ENCODE peak calls at places on chromosomes 16 and 17, in six cellular contexts. One of them, this sample, is unnamed.

GRCh38 chr17:78939615-78940014 is 14.4 kb upstream of the TIMP2 start:
- DNase-seq in iris pigment epithelial cell: peak; percentile 72
- DNase-seq in HFFc6: no peak
- DNase-seq in activated naive CD4-positive, alpha-beta T cell: no peak
- DNase-seq in transverse colon: no peak
- DNase-seq in stimulated activated CD4-positive, alpha-beta T cell treated with anti-CD3 and anti-CD28 coated beads, Interleukin-15, amount 100 ng/mL, for 1 hour: no peak
- DNase-seq in this sample: no peak

GRCh38 chr16:89270666-89271345 is 53.3 kb downstream of the ZNF778 start:
- DNase-seq in iris pigment epithelial cell: no peak
- DNase-seq in HFFc6: no peak
- DNase-seq in activated naive CD4-positive, alpha-beta T cell: no peak
- DNase-seq in transverse colon: no peak
- DNase-seq in stimulated activated CD4-positive, alpha-beta T cell treated with anti-CD3 and anti-CD28 coated beads, Interleukin-15, amount 100 ng/mL, for 1 hour: no peak
- DNase-seq in this sample: no peak

GRCh38 chr17:82196273-82196672 is 16.4 kb downstream of the CCDC57 start:
- DNase-seq in iris pigment epithelial cell: no peak
- DNase-seq in HFFc6: no peak
- DNase-seq in activated naive CD4-positive, alpha-beta T cell: no peak
- DNase-seq in transverse colon: no peak
- DNase-seq in stimulated activated CD4-positive, alpha-beta T cell treated with anti-CD3 and anti-CD28 coated beads, Interleukin-15, amount 100 ng/mL, for 1 hour: no peak
- DNase-seq in this sample: no peak

GRCh38 chr16:46736695-46737094 is 11.4 kb downstream of the MYLK3 start:
- DNase-seq in iris pigment epithelial cell: peak; percentile 30
- DNase-seq in HFFc6: no peak
- DNase-seq in activated naive CD4-positive, alpha-beta T cell: no peak
- DNase-seq in transverse colon: no peak
- DNase-seq in stimulated activated CD4-positive, alpha-beta T cell treated with anti-CD3 and anti-CD28 coated beads, Interleukin-15, amount 100 ng/mL, for 1 hour: no peak
- DNase-seq in this sample: no peak

GRCh38 chr17:47905221-47905733 is 9.2 kb downstream of the SP2 start:
- DNase-seq in iris pigment epithelial cell: peak; percentile 81
- DNase-seq in HFFc6: peak; percentile 59
- DNase-seq in activated naive CD4-positive, alpha-beta T cell: no peak
- DNase-seq in transverse colon: peak; percentile 45
- DNase-seq in stimulated activated CD4-positive, alpha-beta T cell treated with anti-CD3 and anti-CD28 coated beads, Interleukin-15, amount 100 ng/mL, for 1 hour: no peak
- DNase-seq in this sample: no peak

GRCh38 chr17:7238418-7239090 is 703 bp downstream of the PHF23 start:
- DNase-seq in iris pigment epithelial cell: peak; percentile 55
- DNase-seq in HFFc6: no peak
- DNase-seq in activated naive CD4-positive, alpha-beta T cell: no peak
- DNase-seq in transverse colon: no peak
- DNase-seq in stimulated activated CD4-positive, alpha-beta T cell treated with anti-CD3 and anti-CD28 coated beads, Interleukin-15, amount 100 ng/mL, for 1 hour: no peak
- DNase-seq in this sample: no peak

GRCh38 chr17:73431401-73432205 is 119.8 kb upstream of the CDC42EP4 start:
- DNase-seq in iris pigment epithelial cell: no peak
- DNase-seq in HFFc6: no peak
- DNase-seq in activated naive CD4-positive, alpha-beta T cell: no peak
- DNase-seq in transverse colon: no peak
- DNase-seq in stimulated activated CD4-positive, alpha-beta T cell treated with anti-CD3 and anti-CD28 coated beads, Interleukin-15, amount 100 ng/mL, for 1 hour: no peak
- DNase-seq in this sample: no peak

GRCh38 chr16:11986521-11987057 is 10.1 kb downstream of the SNX29 start:
- DNase-seq in iris pigment epithelial cell: peak; percentile 75
- DNase-seq in HFFc6: no peak
- DNase-seq in activated naive CD4-positive, alpha-beta T cell: no peak
- DNase-seq in transverse colon: no peak
- DNase-seq in stimulated activated CD4-positive, alpha-beta T cell treated with anti-CD3 and anti-CD28 coated beads, Interleukin-15, amount 100 ng/mL, for 1 hour: no peak
- DNase-seq in this sample: no peak

GRCh38 chr16:68898026-68898425 is 54.7 kb downstream of the TANGO6 start:
- DNase-seq in iris pigment epithelial cell: no peak
- DNase-seq in HFFc6: no peak
- DNase-seq in activated naive CD4-positive, alpha-beta T cell: no peak
- DNase-seq in transverse colon: no peak
- DNase-seq in stimulated activated CD4-positive, alpha-beta T cell treated with anti-CD3 and anti-CD28 coated beads, Interleukin-15, amount 100 ng/mL, for 1 hour: no peak
- DNase-seq in this sample: no peak

GRCh38 chr17:63442549-63443035 is 3.5 kb downstream of the CYB561 start:
- DNase-seq in iris pigment epithelial cell: no peak
- DNase-seq in HFFc6: no peak
- DNase-seq in activated naive CD4-positive, alpha-beta T cell: no peak
- DNase-seq in transverse colon: no peak
- DNase-seq in stimulated activated CD4-positive, alpha-beta T cell treated with anti-CD3 and anti-CD28 coated beads, Interleukin-15, amount 100 ng/mL, for 1 hour: no peak
- DNase-seq in this sample: no peak

GRCh38 chr17:57315061-57315851 is 58.9 kb downstream of the MSI2 start:
- DNase-seq in iris pigment epithelial cell: no peak
- DNase-seq in HFFc6: no peak
- DNase-seq in activated naive CD4-positive, alpha-beta T cell: no peak
- DNase-seq in transverse colon: no peak
- DNase-seq in stimulated activated CD4-positive, alpha-beta T cell treated with anti-CD3 and anti-CD28 coated beads, Interleukin-15, amount 100 ng/mL, for 1 hour: no peak
- DNase-seq in this sample: no peak

GRCh38 chr17:5486206-5487124 is at the start of gene MIS12:
- DNase-seq in iris pigment epithelial cell: peak; percentile 99
- DNase-seq in HFFc6: peak; percentile 99
- DNase-seq in activated naive CD4-positive, alpha-beta T cell: peak; percentile 90
- DNase-seq in transverse colon: peak; percentile 98
- DNase-seq in stimulated activated CD4-positive, alpha-beta T cell treated with anti-CD3 and anti-CD28 coated beads, Interleukin-15, amount 100 ng/mL, for 1 hour: peak; percentile 89
- DNase-seq in this sample: peak; percentile 96

GRCh38 chr16:57184890-57185445 is 871 bp downstream of the PSME3IP1 start:
- DNase-seq in iris pigment epithelial cell: no peak
- DNase-seq in HFFc6: no peak
- DNase-seq in activated naive CD4-positive, alpha-beta T cell: no peak
- DNase-seq in transverse colon: no peak
- DNase-seq in stimulated activated CD4-positive, alpha-beta T cell treated with anti-CD3 and anti-CD28 coated beads, Interleukin-15, amount 100 ng/mL, for 1 hour: no peak
- DNase-seq in this sample: no peak

GRCh38 chr17:17742133-17742621 is 60.9 kb downstream of the RAI1 start:
- DNase-seq in iris pigment epithelial cell: peak; percentile 45
- DNase-seq in HFFc6: peak; percentile 38
- DNase-seq in activated naive CD4-positive, alpha-beta T cell: no peak
- DNase-seq in transverse colon: no peak
- DNase-seq in stimulated activated CD4-positive, alpha-beta T cell treated with anti-CD3 and anti-CD28 coated beads, Interleukin-15, amount 100 ng/mL, for 1 hour: no peak
- DNase-seq in this sample: no peak

GRCh38 chr16:88560722-88561484 is 9.3 kb upstream of the ZC3H18 start:
- DNase-seq in iris pigment epithelial cell: peak; percentile 29
- DNase-seq in HFFc6: no peak
- DNase-seq in activated naive CD4-positive, alpha-beta T cell: no peak
- DNase-seq in transverse colon: no peak
- DNase-seq in stimulated activated CD4-positive, alpha-beta T cell treated with anti-CD3 and anti-CD28 coated beads, Interleukin-15, amount 100 ng/mL, for 1 hour: no peak
- DNase-seq in this sample: no peak

GRCh38 chr17:80716986-80717385 is 172.3 kb downstream of the RPTOR start:
- DNase-seq in iris pigment epithelial cell: no peak
- DNase-seq in HFFc6: no peak
- DNase-seq in activated naive CD4-positive, alpha-beta T cell: no peak
- DNase-seq in transverse colon: no peak
- DNase-seq in stimulated activated CD4-positive, alpha-beta T cell treated with anti-CD3 and anti-CD28 coated beads, Interleukin-15, amount 100 ng/mL, for 1 hour: no peak
- DNase-seq in this sample: no peak

GRCh38 chr16:88841521-88842307 is 15.0 kb downstream of the GALNS start:
- DNase-seq in iris pigment epithelial cell: no peak
- DNase-seq in HFFc6: no peak
- DNase-seq in activated naive CD4-positive, alpha-beta T cell: no peak
- DNase-seq in transverse colon: no peak
- DNase-seq in stimulated activated CD4-positive, alpha-beta T cell treated with anti-CD3 and anti-CD28 coated beads, Interleukin-15, amount 100 ng/mL, for 1 hour: no peak
- DNase-seq in this sample: no peak

GRCh38 chr17:50507871-50508572 is at the start of gene MYCBPAP:
- DNase-seq in iris pigment epithelial cell: peak; percentile 83
- DNase-seq in HFFc6: peak; percentile 52
- DNase-seq in activated naive CD4-positive, alpha-beta T cell: peak; percentile 49
- DNase-seq in transverse colon: peak; percentile 89
- DNase-seq in stimulated activated CD4-positive, alpha-beta T cell treated with anti-CD3 and anti-CD28 coated beads, Interleukin-15, amount 100 ng/mL, for 1 hour: peak; percentile 64
- DNase-seq in this sample: peak; percentile 72

GRCh38 chr16:68276223-68276622 is 11.9 kb downstream of the SLC7A6 start:
- DNase-seq in iris pigment epithelial cell: no peak
- DNase-seq in HFFc6: no peak
- DNase-seq in activated naive CD4-positive, alpha-beta T cell: no peak
- DNase-seq in transverse colon: no peak
- DNase-seq in stimulated activated CD4-positive, alpha-beta T cell treated with anti-CD3 and anti-CD28 coated beads, Interleukin-15, amount 100 ng/mL, for 1 hour: no peak
- DNase-seq in this sample: no peak

GRCh38 chr16:81214745-81215166 is 23.7 kb upstream of the BCO1 start:
- DNase-seq in iris pigment epithelial cell: peak; percentile 27
- DNase-seq in HFFc6: no peak
- DNase-seq in activated naive CD4-positive, alpha-beta T cell: no peak
- DNase-seq in transverse colon: peak; percentile 15
- DNase-seq in stimulated activated CD4-positive, alpha-beta T cell treated with anti-CD3 and anti-CD28 coated beads, Interleukin-15, amount 100 ng/mL, for 1 hour: no peak
- DNase-seq in this sample: no peak

GRCh38 chr16:70163596-70163995 is 10.0 kb upstream of the CLEC18C start:
- DNase-seq in iris pigment epithelial cell: no peak
- DNase-seq in HFFc6: no peak
- DNase-seq in activated naive CD4-positive, alpha-beta T cell: no peak
- DNase-seq in transverse colon: no peak
- DNase-seq in stimulated activated CD4-positive, alpha-beta T cell treated with anti-CD3 and anti-CD28 coated beads, Interleukin-15, amount 100 ng/mL, for 1 hour: no peak
- DNase-seq in this sample: no peak

GRCh38 chr16:87698676-87699179 is 67.1 kb downstream of the KLHDC4 start:
- DNase-seq in iris pigment epithelial cell: no peak
- DNase-seq in HFFc6: no peak
- DNase-seq in activated naive CD4-positive, alpha-beta T cell: no peak
- DNase-seq in transverse colon: no peak
- DNase-seq in stimulated activated CD4-positive, alpha-beta T cell treated with anti-CD3 and anti-CD28 coated beads, Interleukin-15, amount 100 ng/mL, for 1 hour: no peak
- DNase-seq in this sample: no peak

GRCh38 chr16:67844441-67844840 is 2.3 kb upstream of the NUTF2 start:
- DNase-seq in iris pigment epithelial cell: peak; percentile 42
- DNase-seq in HFFc6: peak; percentile 49
- DNase-seq in activated naive CD4-positive, alpha-beta T cell: no peak
- DNase-seq in transverse colon: no peak
- DNase-seq in stimulated activated CD4-positive, alpha-beta T cell treated with anti-CD3 and anti-CD28 coated beads, Interleukin-15, amount 100 ng/mL, for 1 hour: no peak
- DNase-seq in this sample: no peak

GRCh38 chr17:10557422-10557821 is 8.0 kb upstream of the MYH2 start:
- DNase-seq in iris pigment epithelial cell: no peak
- DNase-seq in HFFc6: no peak
- DNase-seq in activated naive CD4-positive, alpha-beta T cell: no peak
- DNase-seq in transverse colon: no peak
- DNase-seq in stimulated activated CD4-positive, alpha-beta T cell treated with anti-CD3 and anti-CD28 coated beads, Interleukin-15, amount 100 ng/mL, for 1 hour: no peak
- DNase-seq in this sample: no peak

GRCh38 chr16:20911361-20911760 is 10.8 kb downstream of the LYRM1 start:
- DNase-seq in iris pigment epithelial cell: peak; percentile 49
- DNase-seq in HFFc6: peak; percentile 43
- DNase-seq in activated naive CD4-positive, alpha-beta T cell: no peak
- DNase-seq in transverse colon: no peak
- DNase-seq in stimulated activated CD4-positive, alpha-beta T cell treated with anti-CD3 and anti-CD28 coated beads, Interleukin-15, amount 100 ng/mL, for 1 hour: no peak
- DNase-seq in this sample: no peak

GRCh38 chr17:4479340-4479981 is 19.2 kb upstream of the SPNS2 start:
- DNase-seq in iris pigment epithelial cell: no peak
- DNase-seq in HFFc6: no peak
- DNase-seq in activated naive CD4-positive, alpha-beta T cell: no peak
- DNase-seq in transverse colon: peak; percentile 79
- DNase-seq in stimulated activated CD4-positive, alpha-beta T cell treated with anti-CD3 and anti-CD28 coated beads, Interleukin-15, amount 100 ng/mL, for 1 hour: no peak
- DNase-seq in this sample: no peak

GRCh38 chr16:65312795-65313194 is 190.9 kb upstream of the CDH11 start:
- DNase-seq in iris pigment epithelial cell: peak; percentile 72
- DNase-seq in HFFc6: peak; percentile 80
- DNase-seq in activated naive CD4-positive, alpha-beta T cell: no peak
- DNase-seq in transverse colon: no peak
- DNase-seq in stimulated activated CD4-positive, alpha-beta T cell treated with anti-CD3 and anti-CD28 coated beads, Interleukin-15, amount 100 ng/mL, for 1 hour: no peak
- DNase-seq in this sample: no peak

GRCh38 chr17:27657620-27658019 is 26.6 kb downstream of the LGALS9 start:
- DNase-seq in iris pigment epithelial cell: peak; percentile 34
- DNase-seq in HFFc6: no peak
- DNase-seq in activated naive CD4-positive, alpha-beta T cell: no peak
- DNase-seq in transverse colon: no peak
- DNase-seq in stimulated activated CD4-positive, alpha-beta T cell treated with anti-CD3 and anti-CD28 coated beads, Interleukin-15, amount 100 ng/mL, for 1 hour: no peak
- DNase-seq in this sample: no peak

GRCh38 chr16:66914541-66914940 is 4.1 kb downstream of the CDH16 start:
- DNase-seq in iris pigment epithelial cell: no peak
- DNase-seq in HFFc6: no peak
- DNase-seq in activated naive CD4-positive, alpha-beta T cell: no peak
- DNase-seq in transverse colon: no peak
- DNase-seq in stimulated activated CD4-positive, alpha-beta T cell treated with anti-CD3 and anti-CD28 coated beads, Interleukin-15, amount 100 ng/mL, for 1 hour: no peak
- DNase-seq in this sample: no peak

GRCh38 chr17:50988427-50988826 is 122.3 kb upstream of the TOB1 start:
- DNase-seq in iris pigment epithelial cell: no peak
- DNase-seq in HFFc6: no peak
- DNase-seq in activated naive CD4-positive, alpha-beta T cell: no peak
- DNase-seq in transverse colon: no peak
- DNase-seq in stimulated activated CD4-positive, alpha-beta T cell treated with anti-CD3 and anti-CD28 coated beads, Interleukin-15, amount 100 ng/mL, for 1 hour: no peak
- DNase-seq in this sample: no peak

GRCh38 chr17:65449495-65449894 is 112.0 kb downstream of the AXIN2 start:
- DNase-seq in iris pigment epithelial cell: no peak
- DNase-seq in HFFc6: no peak
- DNase-seq in activated naive CD4-positive, alpha-beta T cell: no peak
- DNase-seq in transverse colon: no peak
- DNase-seq in stimulated activated CD4-positive, alpha-beta T cell treated with anti-CD3 and anti-CD28 coated beads, Interleukin-15, amount 100 ng/mL, for 1 hour: no peak
- DNase-seq in this sample: no peak

This sample was measured in mesothelial cell of epicardium.